ENCODE peak calls at places on chromosome 7, in seven cellular contexts. Y is naive thymus-derived CD8-positive, alpha-beta T cell; Q is NCI-H345; K is AG10803; Z is psoas muscle; J is H7; A is HFFc6. I is an unnamed sample.

GRCh38 chr7:113608786-113609185 is 310.0 kb downstream of the PPP1R3A start:
- DNase-seq in Y (no peak), Q (no peak), K (no peak), Z (no peak), J (no peak), A (no peak), I (no peak)

GRCh38 chr7:157581740-157582139 is 244.9 kb downstream of the DNAJB6 start:
- DNase-seq in Y (no peak), Q (no peak), K (no peak), Z (no peak), J (no peak), A (no peak), I (no peak)

GRCh38 chr7:155763721-155764431 is 48.4 kb downstream of the SHH start:
- DNase-seq in Y (peak; percentile 52), Q (no peak), K (peak; percentile 21), Z (no peak), J (peak; percentile 46), A (no peak), I (peak; percentile 76)

GRCh38 chr7:26348234-26348851 is 56.7 kb downstream of the SNX10 start:
- DNase-seq in Y (no peak), Q (no peak), K (no peak), Z (no peak), J (no peak), A (no peak), I (no peak)

GRCh38 chr7:7884855-7885254 is 83.7 kb upstream of the GLCCI1 start:
- DNase-seq in Y (no peak), Q (no peak), K (peak; percentile 26), Z (no peak), J (no peak), A (peak; percentile 19), I (no peak)

GRCh38 chr7:132750530-132751281 is 174.4 kb upstream of the PLXNA4 start:
- DNase-seq in Y (no peak), Q (no peak), K (no peak), Z (no peak), J (no peak), A (no peak), I (no peak)

GRCh38 chr7:155363852-155364600 is 66.3 kb downstream of the INSIG1 start:
- DNase-seq in Y (no peak), Q (no peak), K (no peak), Z (no peak), J (no peak), A (no peak), I (no peak)

GRCh38 chr7:132457658-132458057 is 118.6 kb downstream of the PLXNA4 start:
- DNase-seq in Y (no peak), Q (no peak), K (no peak), Z (no peak), J (no peak), A (no peak), I (no peak)

GRCh38 chr7:69603937-69604494 is 5.7 kb downstream of the AUTS2 start:
- DNase-seq in Y (peak; percentile 37), Q (no peak), K (no peak), Z (no peak), J (no peak), A (no peak), I (no peak)

GRCh38 chr7:12162420-12163113 is 48.5 kb upstream of the TMEM106B start:
- DNase-seq in Y (no peak), Q (no peak), K (peak; percentile 3), Z (no peak), J (no peak), A (no peak), I (no peak)

GRCh38 chr7:31100445-31100844 is 48.3 kb downstream of the ADCYAP1R1 start:
- DNase-seq in Y (no peak), Q (no peak), K (peak; percentile 10), Z (no peak), J (no peak), A (peak; percentile 33), I (no peak)

GRCh38 chr7:143382126-143382790 is 1.1 kb downstream of the ZYX start:
- DNase-seq in Y (no peak), Q (no peak), K (no peak), Z (no peak), J (peak; percentile 77), A (no peak), I (no peak)

GRCh38 chr7:129468087-129468486 is 33.9 kb downstream of the STRIP2 start:
- DNase-seq in Y (no peak), Q (no peak), K (peak; percentile 73), Z (no peak), J (no peak), A (peak; percentile 55), I (no peak)

GRCh38 chr7:86645676-86646276 is 2.1 kb downstream of the GRM3 start:
- DNase-seq in Y (no peak), Q (no peak), K (no peak), Z (no peak), J (no peak), A (no peak), I (no peak)

GRCh38 chr7:85030893-85031292 is 156.0 kb downstream of the SEMA3D start:
- DNase-seq in Y (no peak), Q (peak; percentile 1), K (peak; percentile 71), Z (no peak), J (no peak), A (peak; percentile 66), I (no peak)

GRCh38 chr7:3649250-3649649 is 348.2 kb downstream of the SDK1 start:
- DNase-seq in Y (no peak), Q (no peak), K (no peak), Z (no peak), J (no peak), A (no peak), I (no peak)

GRCh38 chr7:2165610-2166594 is 66.8 kb downstream of the MAD1L1 start:
- DNase-seq in Y (no peak), Q (no peak), K (no peak), Z (no peak), J (peak; percentile 45), A (no peak), I (no peak)

GRCh38 chr7:31443457-31443856 is 70.4 kb upstream of the ITPRID1 start:
- DNase-seq in Y (no peak), Q (peak; percentile 52), K (peak; percentile 42), Z (no peak), J (peak; percentile 42), A (peak; percentile 24), I (no peak)

GRCh38 chr7:55593515-55594318 is 21.4 kb upstream of the VOPP1 start:
- DNase-seq in Y (peak; percentile 51), Q (peak; percentile 74), K (peak; percentile 31), Z (peak; percentile 62), J (peak; percentile 87), A (peak; percentile 55), I (peak; percentile 82)

GRCh38 chr7:27205325-27206280 is 5.7 kb upstream of the HOXA13 start:
- DNase-seq in Y (no peak), Q (no peak), K (no peak), Z (no peak), J (peak; percentile 76), A (no peak), I (no peak)

GRCh38 chr7:24865994-24866615 is 108.8 kb upstream of the GSDME start:
- DNase-seq in Y (no peak), Q (no peak), K (no peak), Z (no peak), J (no peak), A (no peak), I (peak; percentile 33)

GRCh38 chr7:116591202-116592040 is 66.6 kb downstream of the CAV1 start:
- DNase-seq in Y (no peak), Q (peak; percentile 22), K (no peak), Z (no peak), J (no peak), A (no peak), I (no peak)

GRCh38 chr7:150429699-150430098 is 20.7 kb upstream of the GIMAP8 start:
- DNase-seq in Y (no peak), Q (no peak), K (no peak), Z (no peak), J (no peak), A (no peak), I (no peak)

GRCh38 chr7:68206946-68207485 is 1210.4 kb downstream of the TYW1 start:
- DNase-seq in Y (no peak), Q (no peak), K (no peak), Z (no peak), J (no peak), A (no peak), I (no peak)

GRCh38 chr7:155752756-155753445 is 59.4 kb downstream of the SHH start:
- DNase-seq in Y (no peak), Q (no peak), K (no peak), Z (no peak), J (no peak), A (no peak), I (no peak)

GRCh38 chr7:102287465-102288146 is 938 bp downstream of the SH2B2 start:
- DNase-seq in Y (no peak), Q (peak; percentile 37), K (no peak), Z (no peak), J (peak; percentile 88), A (peak; percentile 10), I (peak; percentile 24)

GRCh38 chr7:2876031-2876862 is 32.1 kb upstream of the GNA12 start:
- DNase-seq in Y (no peak), Q (peak; percentile 55), K (peak; percentile 71), Z (no peak), J (peak; percentile 68), A (no peak), I (no peak)

GRCh38 chr7:5590596-5591546 is 167.2 kb upstream of the TNRC18 start:
- DNase-seq in Y (no peak), Q (no peak), K (no peak), Z (no peak), J (peak; percentile 17), A (no peak), I (no peak)

GRCh38 chr7:835491-836401 is 3.5 kb downstream of the SUN1 start:
- DNase-seq in Y (no peak), Q (no peak), K (peak; percentile 28), Z (no peak), J (no peak), A (no peak), I (no peak)

GRCh38 chr7:155336812-155337602 is 39.3 kb downstream of the INSIG1 start:
- DNase-seq in Y (no peak), Q (no peak), K (no peak), Z (no peak), J (no peak), A (no peak), I (no peak)

GRCh38 chr7:77995717-77996116 is 197.1 kb downstream of the PHTF2 start:
- DNase-seq in Y (no peak), Q (no peak), K (no peak), Z (no peak), J (peak; percentile 80), A (peak; percentile 14), I (no peak)

GRCh38 chr7:137453356-137453755 is 109.8 kb upstream of the PTN start:
- DNase-seq in Y (no peak), Q (peak; percentile 88), K (no peak), Z (no peak), J (no peak), A (no peak), I (no peak)

GRCh38 chr7:73778801-73779389 is 8.8 kb upstream of the CLDN3 start:
- DNase-seq in Y (no peak), Q (no peak), K (no peak), Z (no peak), J (no peak), A (no peak), I (no peak)

I was measured in activated naive CD8-positive, alpha-beta T cell treated with anti-CD3 and anti-CD28 coated beads, Interleukin-2, amount 50 U/mL, for 24 hours.